ENCODE peak calls at places on chromosomes 3 and 15, in four cellular contexts. One of them, this sample, is unnamed.

GRCh38 chr3:166519443-166519842 is 682.2 kb upstream of the BCHE start:
- DNase-seq in H1: no peak
- DNase-seq in H9: no peak
- DNase-seq in IMR-90: no peak
- DNase-seq in this sample: no peak

GRCh38 chr3:73614385-73614784 is 10.4 kb downstream of the PDZRN3 start:
- DNase-seq in H9: no peak
- DNase-seq in IMR-90: peak
- DNase-seq in H1: no peak
- DNase-seq in this sample: peak

GRCh38 chr3:31957106-31957505 is 24.0 kb downstream of the OSBPL10 start:
- DNase-seq in IMR-90: no peak
- DNase-seq in H1: peak
- DNase-seq in H9: no peak
- DNase-seq in this sample: no peak

GRCh38 chr3:170470063-170471006 is 51.7 kb downstream of the CLDN11 start:
- DNase-seq in H9: no peak
- DNase-seq in IMR-90: peak
- DNase-seq in H1: peak
- DNase-seq in this sample: no peak

GRCh38 chr15:41958002-41958420 is 14.3 kb downstream of the EHD4 start:
- DNase-seq in IMR-90: no peak
- DNase-seq in H1: no peak
- DNase-seq in H9: no peak
- DNase-seq in this sample: no peak

GRCh38 chr3:90091557-90091956 is 984.1 kb downstream of the EPHA3 start:
- DNase-seq in IMR-90: peak
- DNase-seq in H1: no peak
- DNase-seq in H9: peak
- DNase-seq in this sample: peak

GRCh38 chr3:186286114-186286513 is 75.9 kb downstream of the DGKG start:
- DNase-seq in H9: no peak
- DNase-seq in H1: no peak
- DNase-seq in IMR-90: peak
- DNase-seq in this sample: peak

GRCh38 chr3:176514297-176514696 is 683.0 kb downstream of the TBL1XR1 start:
- DNase-seq in IMR-90: peak
- DNase-seq in H9: peak
- DNase-seq in H1: peak
- DNase-seq in this sample: peak

GRCh38 chr3:34683851-34684250 is 885.4 kb downstream of the PDCD6IP start:
- DNase-seq in IMR-90: peak
- DNase-seq in H9: peak
- DNase-seq in H1: peak
- DNase-seq in this sample: peak

GRCh38 chr15:75042730-75043508 is 19.5 kb downstream of the PPCDC start:
- DNase-seq in H1: peak
- DNase-seq in IMR-90: peak
- DNase-seq in H9: peak
- DNase-seq in this sample: peak

GRCh38 chr15:42577514-42578031 is 2.2 kb downstream of the STARD9 start:
- DNase-seq in H1: no peak
- DNase-seq in IMR-90: peak
- DNase-seq in H9: no peak
- DNase-seq in this sample: peak

GRCh38 chr3:153927107-153927506 is 194.1 kb upstream of the ARHGEF26 start:
- DNase-seq in H9: no peak
- DNase-seq in H1: no peak
- DNase-seq in IMR-90: peak
- DNase-seq in this sample: peak

GRCh38 chr15:21261965-21262850 is 178.1 kb downstream of the POTEB3 start:
- DNase-seq in H1: no peak
- DNase-seq in H9: no peak
- DNase-seq in IMR-90: no peak
- DNase-seq in this sample: no peak

GRCh38 chr15:79644091-79644490 is 212.0 kb downstream of the MINAR1 start:
- DNase-seq in H9: no peak
- DNase-seq in H1: no peak
- DNase-seq in IMR-90: peak
- DNase-seq in this sample: peak

GRCh38 chr3:74267583-74268184 is 346.8 kb downstream of the CNTN3 start:
- DNase-seq in H1: no peak
- DNase-seq in IMR-90: peak
- DNase-seq in H9: peak
- DNase-seq in this sample: peak

GRCh38 chr15:40290540-40291087 is 7.8 kb upstream of the ANKRD63 start:
- DNase-seq in H9: no peak
- DNase-seq in IMR-90: no peak
- DNase-seq in H1: peak
- DNase-seq in this sample: peak
- H3K4ac ChIP-seq in H9: no peak
- H3K4ac ChIP-seq in IMR-90: no peak
- H3K4ac ChIP-seq in H1: peak
- H3K4ac ChIP-seq in this sample: peak

GRCh38 chr3:4281991-4282390 is 21.2 kb upstream of the SETMAR start:
- DNase-seq in H9: no peak
- DNase-seq in IMR-90: no peak
- DNase-seq in H1: no peak
- DNase-seq in this sample: no peak
- H3K56ac ChIP-seq in H9: no peak
- H3K56ac ChIP-seq in IMR-90: no peak
- H3K56ac ChIP-seq in H1: no peak
- H3K56ac ChIP-seq in this sample: no peak

GRCh38 chr15:94395626-94396025 is 164.3 kb downstream of the MCTP2 start:
- DNase-seq in H1: no peak
- DNase-seq in IMR-90: peak
- DNase-seq in H9: no peak
- DNase-seq in this sample: no peak
- H3K4ac ChIP-seq in H1: no peak
- H3K4ac ChIP-seq in IMR-90: no peak
- H3K4ac ChIP-seq in H9: no peak
- H3K4ac ChIP-seq in this sample: no peak

GRCh38 chr3:108404409-108404808 is 106.0 kb downstream of the MYH15 start:
- DNase-seq in IMR-90: peak
- DNase-seq in H1: no peak
- DNase-seq in H9: no peak
- DNase-seq in this sample: peak

GRCh38 chr3:108403198-108403597 is 106.8 kb downstream of the HHLA2 start:
- DNase-seq in H9: no peak
- DNase-seq in H1: no peak
- DNase-seq in IMR-90: no peak
- DNase-seq in this sample: no peak

GRCh38 chr3:108406063-108406660 is 104.2 kb downstream of the MYH15 start:
- DNase-seq in H9: no peak
- DNase-seq in IMR-90: peak
- DNase-seq in H1: no peak
- DNase-seq in this sample: no peak

GRCh38 chr3:108401836-108402235 is 105.5 kb downstream of the HHLA2 start:
- DNase-seq in H1: no peak
- DNase-seq in H9: no peak
- DNase-seq in IMR-90: no peak
- DNase-seq in this sample: no peak

DNA sequence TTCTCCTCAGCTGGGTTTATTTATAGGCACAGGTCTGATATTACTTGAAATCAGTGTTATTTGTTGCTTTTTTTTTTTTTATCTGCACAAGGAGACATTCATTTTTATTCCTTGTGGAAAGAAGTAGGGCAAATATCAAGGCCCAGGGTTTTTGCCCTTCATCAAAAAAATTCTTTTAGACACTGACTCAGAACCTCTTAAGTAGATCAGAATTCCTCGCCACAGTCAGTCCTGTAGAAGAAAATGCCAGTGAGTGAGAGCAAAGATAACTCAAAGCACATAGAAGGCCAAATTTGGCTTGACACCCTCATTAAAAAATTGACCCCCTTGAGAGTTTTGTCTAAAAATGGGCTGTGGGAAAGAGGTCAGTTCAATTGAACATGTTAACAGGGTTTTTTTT is 106.5 kb downstream of the MYH15 start:
- DNase-seq in IMR-90: peak
- DNase-seq in H9: no peak
- DNase-seq in H1: no peak
- DNase-seq in this sample: no peak
- H3K56ac ChIP-seq in IMR-90: no peak
- H3K56ac ChIP-seq in H9: no peak
- H3K56ac ChIP-seq in H1: no peak
- H3K56ac ChIP-seq in this sample: no peak